ENCODE peak calls at places on chromosomes 2 and 18, in ten cellular contexts. E, N, M, Q, X, V, O, B, D and H are unnamed samples.
A peak's percentile ranks its signal among the peaks of the same experiment; 100 is the strongest.

GRCh38 chr2:149562304-149562703 is 25.3 kb downstream of the MMADHC start:
- DNase-seq in B (peak; percentile 80), D (peak; percentile 18), X (peak; percentile 59), Q (peak; percentile 29), O (no peak), M (no peak), V (no peak), E (no peak), N (no peak), H (no peak)

GRCh38 chr2:28610583-28611201 is 114.8 kb downstream of the PLB1 start:
- DNase-seq in V (no peak), D (peak; percentile 34), M (peak; percentile 46), Q (peak; percentile 98), O (peak; percentile 99), X (peak; percentile 96), B (peak; percentile 99), N (no peak), E (peak; percentile 84), H (no peak)

GRCh38 chr2:157938556-157938955 is 62.4 kb upstream of the ACVR1 start:
- DNase-seq in X (no peak), Q (peak; percentile 62), M (no peak), D (no peak), N (no peak), E (no peak), B (no peak), O (no peak), V (no peak), H (no peak)

GRCh38 chr18:43664487-43665008 is 387.3 kb upstream of the SYT4 start:
- DNase-seq in Q (peak; percentile 32), V (no peak), D (no peak), N (no peak), X (no peak), O (no peak), M (no peak), B (no peak), E (no peak), H (no peak)

GRCh38 chr2:201938151-201938815 is 95.4 kb upstream of the FZD7 start:
- DNase-seq in B (no peak), N (no peak), O (peak; percentile 53), M (no peak), X (peak; percentile 63), Q (peak; percentile 96), D (no peak), E (no peak), V (no peak), H (no peak)

GRCh38 chr2:66915237-66915636 is 480.3 kb downstream of the MEIS1 start:
- DNase-seq in O (no peak), M (no peak), Q (peak; percentile 41), N (no peak), E (no peak), V (no peak), D (no peak), X (peak; percentile 20), B (no peak), H (no peak)

GRCh38 chr2:30185175-30185574 is 38.4 kb downstream of the YPEL5 start:
- DNase-seq in O (peak; percentile 68), M (no peak), X (peak; percentile 45), B (no peak), N (no peak), E (no peak), Q (no peak), V (no peak), D (no peak), H (no peak)

GRCh38 chr2:8714283-8714682 is 32.4 kb downstream of the ID2 start:
- DNase-seq in O (no peak), V (no peak), X (no peak), M (no peak), D (no peak), E (no peak), N (no peak), B (no peak), Q (no peak), H (no peak)

GRCh38 chr2:6358542-6358941 is 507.2 kb downstream of the CMPK2 start:
- DNase-seq in D (no peak), B (no peak), E (no peak), O (no peak), V (no peak), Q (no peak), N (no peak), M (no peak), X (no peak), H (no peak)

GRCh38 chr2:149799296-149799695 is 211.7 kb upstream of the MMADHC start:
- DNase-seq in M (no peak), Q (peak; percentile 9), O (peak; percentile 55), D (peak; percentile 3), N (no peak), E (no peak), V (no peak), B (peak; percentile 44), X (no peak), H (no peak)

GRCh38 chr18:2337552-2338141 is 233.7 kb downstream of the METTL4 start:
- DNase-seq in Q (no peak), D (peak; percentile 47), M (no peak), O (peak; percentile 34), X (peak; percentile 50), V (peak; percentile 11), E (no peak), N (peak; percentile 66), B (peak; percentile 79), H (no peak)

GRCh38 chr2:132438650-132439030 is 22.0 kb downstream of the GPR39 start:
- DNase-seq in V (no peak), O (peak; percentile 99), E (no peak), Q (peak; percentile 89), D (no peak), B (peak; percentile 99), N (no peak), M (no peak), X (peak; percentile 97), H (no peak)

GRCh38 chr2:217316743-217317142 is 456.9 kb upstream of the TNP1 start:
- DNase-seq in V (no peak), Q (peak; percentile 82), E (no peak), O (peak; percentile 38), X (peak; percentile 73), N (no peak), B (peak; percentile 34), D (peak; percentile 32), M (no peak), H (no peak)

GRCh38 chr18:63365909-63366269 is 1.1 kb downstream of the KDSR start:
- DNase-seq in N (peak; percentile 10), V (no peak), X (peak; percentile 6), Q (no peak), E (no peak), B (peak; percentile 16), D (peak; percentile 35), M (no peak), O (no peak), H (no peak)

GRCh38 chr2:127619901-127620705 is 25.9 kb upstream of the GPR17 start:
- DNase-seq in X (no peak), D (peak; percentile 72), N (peak; percentile 9), M (no peak), E (no peak), B (peak; percentile 55), V (no peak), Q (no peak), O (no peak), H (peak; percentile 11)

GRCh38 chr2:98923244-98923940 is 12.6 kb downstream of the CRACDL start:
- DNase-seq in E (no peak), N (no peak), M (no peak), V (no peak), D (no peak), O (no peak), B (peak; percentile 40), X (no peak), Q (no peak), H (no peak)
- TF ChIP-seq CTCF in E (no peak), N (peak; percentile 53), M (no peak), V (no peak), D (no peak), O (no peak), B (peak; percentile 59), X (peak; percentile 7), Q (no peak), H (no peak)

DNA sequence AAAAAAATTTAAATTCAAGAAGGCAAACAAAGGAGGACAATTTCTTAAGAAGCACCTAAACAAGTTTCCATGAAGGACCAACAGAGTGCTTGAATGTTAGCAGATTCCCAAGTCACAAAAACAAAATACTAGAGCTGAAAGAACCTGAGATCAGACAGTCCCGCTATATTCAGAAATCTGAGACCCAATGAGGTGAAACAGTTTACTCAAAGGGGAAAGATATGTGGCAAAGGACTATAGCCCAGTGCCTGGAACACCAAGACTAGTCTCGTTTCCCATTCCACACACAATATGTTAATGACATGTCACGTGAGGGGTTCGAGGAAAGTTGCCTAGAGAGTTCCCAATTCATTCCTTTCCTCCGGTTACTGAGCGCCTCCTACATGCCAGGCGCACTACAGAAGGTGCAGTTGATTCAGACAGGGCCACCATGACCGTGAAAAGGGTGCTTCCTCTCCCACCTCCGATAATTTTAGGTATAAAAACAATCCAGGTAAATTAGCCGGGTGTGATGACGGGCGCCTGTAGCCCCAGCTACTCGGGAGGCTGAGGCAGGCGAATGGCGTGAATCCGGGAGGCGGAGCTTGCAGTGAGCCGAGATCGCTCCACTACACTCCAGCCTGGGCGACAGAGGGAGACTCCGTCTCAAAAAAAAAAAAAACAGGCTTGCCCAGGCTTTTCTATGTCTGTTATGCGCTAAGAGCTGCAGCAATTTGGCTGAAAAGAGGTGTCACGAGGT is 617 bp downstream of the SRBD1 start:
- DNase-seq in N (peak; percentile 24), D (peak; percentile 12), V (peak; percentile 17), E (peak; percentile 45), X (peak; percentile 59), B (peak; percentile 67), O (peak; percentile 62), M (peak; percentile 47), Q (peak; percentile 62), H (peak; percentile 33)
- TF ChIP-seq CTCF in N (no peak), D (peak; percentile 49), V (no peak), E (no peak), X (peak; percentile 31), B (peak; percentile 57), O (peak; percentile 9), M (no peak), Q (peak; percentile 40), H (peak; percentile 51)

DNA sequence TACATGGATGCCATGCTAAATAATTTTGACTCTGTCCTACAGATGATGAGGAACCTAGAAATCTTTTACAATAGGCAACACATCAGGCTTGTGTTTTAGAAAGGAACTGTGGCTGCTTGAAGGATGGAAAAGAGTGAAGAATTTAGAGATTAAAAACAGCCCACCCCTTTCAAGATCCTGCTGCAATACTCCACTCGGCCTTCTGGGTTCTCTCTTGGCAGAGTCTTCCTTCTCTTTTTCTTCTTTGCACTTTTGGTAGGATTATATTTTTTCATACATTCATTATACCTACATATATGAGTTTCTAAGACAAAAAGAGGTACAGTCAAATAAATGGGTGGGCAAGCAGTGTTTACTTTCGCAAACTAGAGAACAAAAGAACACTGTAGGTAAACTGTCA is 474.3 kb downstream of the ERBB4 start:
- DNase-seq in D (no peak), V (no peak), N (no peak), B (no peak), M (no peak), X (no peak), E (no peak), Q (no peak), O (no peak), H (no peak)
- TF ChIP-seq CTCF in D (no peak), V (no peak), N (no peak), B (no peak), M (no peak), X (no peak), E (no peak), Q (no peak), O (no peak), H (no peak)

DNA sequence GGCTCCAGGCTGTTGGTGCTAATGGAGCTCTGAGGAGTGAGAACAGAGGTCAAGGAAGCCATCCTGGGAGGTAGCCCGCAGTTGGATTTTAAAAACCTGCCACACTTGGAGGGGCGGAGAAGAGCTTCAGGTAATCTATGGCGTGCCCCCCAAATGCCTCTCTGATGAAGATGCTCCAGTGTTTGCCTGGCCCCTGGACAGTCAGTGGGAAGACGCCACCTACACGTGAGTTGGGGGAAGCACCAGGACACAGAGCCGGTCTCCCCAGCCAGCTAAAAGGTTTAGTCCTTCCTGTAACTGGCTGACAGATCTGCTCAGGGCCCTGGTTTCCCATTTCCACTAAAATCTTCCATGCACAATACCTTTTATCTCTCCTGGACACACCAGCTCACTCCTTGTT is 225.0 kb downstream of the TTC32 start:
- DNase-seq in B (no peak), M (no peak), Q (no peak), X (no peak), O (no peak), N (peak; percentile 56), D (no peak), E (no peak), V (no peak), H (no peak)
- TF ChIP-seq CTCF in B (no peak), M (no peak), Q (no peak), X (no peak), O (no peak), N (peak; percentile 24), D (peak; percentile 11), E (no peak), V (no peak), H (no peak)